ENCODE peak calls at places on chromosome 9, in ten cellular contexts. J is PC-9, E is K562, Z is heart left ventricle, V is GM12865, U is coronary artery, P is AG04450, A is spleen, L is cardiac fibroblast, N is left ventricle myocardium inferior. O is an unnamed sample.

GRCh38 chr9:7909537-7909936 is 110.0 kb upstream of the DMAC1 start:
- DNase-seq in E (no peak), N (no peak), J (no peak), P (no peak), V (no peak), L (no peak), Z (no peak), U (no peak), A (no peak), O (no peak)

GRCh38 chr9:18441245-18441644 is 32.7 kb upstream of the ADAMTSL1 start:
- DNase-seq in V (no peak), P (no peak), E (no peak), L (peak; percentile 39), U (no peak), N (no peak), A (no peak), J (no peak), Z (no peak), O (no peak)

GRCh38 chr9:78121488-78121887 is 89.9 kb upstream of the GNAQ start:
- DNase-seq in N (peak; percentile 45), E (peak; percentile 32), U (no peak), J (peak; percentile 26), Z (peak; percentile 54), V (peak; percentile 43), L (peak; percentile 79), P (peak; percentile 20), A (peak; percentile 82), O (no peak)

GRCh38 chr9:81256368-81256767 is 433.0 kb downstream of the TLE1 start:
- DNase-seq in V (no peak), L (no peak), A (no peak), U (no peak), J (no peak), E (no peak), P (no peak), Z (no peak), N (no peak), O (no peak)

GRCh38 chr9:129131300-129132145 is 20.3 kb downstream of the PTPA start:
- DNase-seq in J (no peak), P (no peak), E (peak; percentile 84), N (peak; percentile 77), A (peak; percentile 95), U (peak; percentile 79), L (peak; percentile 73), V (peak; percentile 81), Z (peak; percentile 82), O (no peak)

GRCh38 chr9:132802121-132802795 is 75.8 kb downstream of the AK8 start:
- DNase-seq in P (no peak), Z (no peak), N (no peak), A (no peak), J (no peak), U (no peak), L (no peak), V (no peak), E (no peak), O (no peak)

GRCh38 chr9:96646081-96646991 is 8.8 kb downstream of the PRXL2C start:
- DNase-seq in V (no peak), N (no peak), U (no peak), A (no peak), J (no peak), P (no peak), L (peak; percentile 67), E (no peak), Z (no peak), O (peak; percentile 77)

GRCh38 chr9:131590907-131591844 is 45.9 kb downstream of the PRRT1B start:
- DNase-seq in N (peak; percentile 83), Z (peak; percentile 80), V (peak; percentile 80), E (peak; percentile 72), P (peak; percentile 59), J (peak; percentile 46), A (peak; percentile 97), L (peak; percentile 83), U (peak; percentile 85), O (peak; percentile 48)

GRCh38 chr9:37617161-37617560 is 24.8 kb upstream of the TOMM5 start:
- DNase-seq in Z (no peak), P (no peak), N (no peak), L (no peak), J (no peak), E (no peak), U (no peak), V (no peak), A (no peak), O (no peak)

GRCh38 chr9:77926314-77926959 is 105.2 kb downstream of the GNAQ start:
- DNase-seq in E (no peak), V (no peak), L (peak; percentile 84), Z (no peak), P (no peak), J (peak; percentile 76), U (no peak), N (no peak), A (no peak), O (peak; percentile 22)

GRCh38 chr9:116337015-116337414 is 183.4 kb downstream of the PAPPA start:
- DNase-seq in V (no peak), L (peak; percentile 59), Z (no peak), J (no peak), N (no peak), P (peak; percentile 21), E (no peak), A (no peak), U (no peak), O (no peak)

GRCh38 chr9:84371737-84372136 is 31.2 kb upstream of the SLC28A3 start:
- DNase-seq in L (peak; percentile 96), V (no peak), N (no peak), P (peak; percentile 50), A (no peak), J (peak; percentile 72), Z (no peak), U (peak; percentile 77), E (no peak), O (peak; percentile 16)

GRCh38 chr9:28270156-28270555 is 696.9 kb upstream of the C9orf72 start:
- DNase-seq in U (no peak), P (no peak), Z (no peak), J (no peak), E (no peak), L (no peak), N (no peak), V (no peak), A (no peak), O (no peak)

GRCh38 chr9:7907636-7908195 is 108.1 kb upstream of the DMAC1 start:
- DNase-seq in A (no peak), E (no peak), U (no peak), J (no peak), N (no peak), Z (no peak), P (no peak), V (no peak), L (no peak), O (no peak)

GRCh38 chr9:71446081-71446480 is 322.2 kb downstream of the CEMIP2 start:
- DNase-seq in L (no peak), A (no peak), U (no peak), J (no peak), N (no peak), E (no peak), P (no peak), Z (no peak), V (no peak), O (no peak)

GRCh38 chr9:114489928-114490327 is 15.3 kb downstream of the WHRN start:
- DNase-seq in V (no peak), J (no peak), N (no peak), U (no peak), L (no peak), A (no peak), E (no peak), Z (no peak), P (no peak), O (no peak)

DNA sequence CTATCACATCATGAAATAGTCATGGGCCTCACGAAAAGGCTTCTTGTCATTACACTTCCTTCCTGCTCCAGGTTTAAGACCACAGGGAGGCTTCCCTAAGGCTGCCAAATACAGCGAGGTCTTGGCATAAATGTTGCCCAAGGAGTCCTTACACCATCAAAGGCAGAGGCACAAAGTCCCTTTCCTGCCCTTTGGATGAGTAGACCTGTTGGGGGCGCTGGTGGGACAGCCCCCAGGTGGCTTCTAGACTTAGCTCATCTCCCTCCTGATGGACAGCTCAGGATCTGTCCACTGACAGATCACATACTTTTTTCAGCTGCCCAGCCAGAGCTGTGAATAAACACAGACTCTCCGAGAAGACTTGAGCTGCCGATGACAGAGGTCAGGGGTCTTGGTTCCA is 15.5 kb upstream of the MEGF9 start:
- DNase-seq in A (no peak), V (peak; percentile 37), L (no peak), Z (no peak), E (peak; percentile 46), J (peak; percentile 52), P (no peak), N (no peak), U (no peak), O (no peak)
- TF ChIP-seq CTCF in A (no peak), V (peak; percentile 26), L (peak; percentile 16), Z (no peak), E (peak; percentile 72), J (peak; percentile 29), P (peak; percentile 32), N (no peak), U (no peak), O (peak; percentile 20)

DNA sequence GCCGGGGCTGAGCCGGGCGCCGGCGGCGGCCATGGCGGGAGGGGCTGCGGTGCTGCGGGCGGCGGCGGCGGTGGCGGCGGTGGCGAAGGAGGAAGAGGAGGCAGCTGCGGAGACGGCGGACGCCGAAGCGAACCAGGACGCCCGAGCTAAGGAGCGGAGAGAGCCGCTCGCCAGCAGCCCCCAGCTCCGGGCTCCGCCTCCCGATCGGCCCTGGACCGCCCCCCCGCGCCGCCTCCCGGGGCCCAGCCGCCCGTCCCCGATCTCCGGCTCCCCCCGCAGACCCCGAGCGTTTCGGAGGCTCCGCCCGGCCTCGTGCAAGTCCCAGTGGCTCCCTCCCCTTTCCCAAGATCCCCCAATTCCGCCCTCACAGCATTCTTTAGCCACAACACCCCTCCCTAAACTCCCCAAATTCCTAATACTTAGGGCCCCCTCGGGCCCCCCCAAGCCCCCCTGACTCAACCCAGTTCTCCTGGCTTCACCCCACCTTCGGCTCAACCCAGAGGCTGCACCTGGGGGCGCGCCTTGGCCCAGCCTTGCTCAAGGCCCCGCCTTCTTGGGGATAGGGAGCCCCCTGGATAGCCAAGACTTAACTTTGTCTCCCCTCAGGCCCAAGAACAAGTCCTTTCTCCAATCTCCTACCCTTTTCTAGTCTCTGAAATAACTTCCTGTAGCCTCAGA is at the start of gene ASTN2:
- DNase-seq in Z (no peak), P (no peak), J (no peak), N (no peak), L (no peak), E (no peak), U (no peak), V (no peak), A (no peak), O (no peak)
- H3K4me3 ChIP-seq in Z (peak within 1 kb of the TSS; percentile 56), P (peak within 1 kb of the TSS; percentile 29), J (no peak within 1 kb of the TSS), N (peak within 1 kb of the TSS; percentile 62), L (peak within 1 kb of the TSS; percentile 26), E (no peak within 1 kb of the TSS), U (peak within 1 kb of the TSS; percentile 71), V (no peak within 1 kb of the TSS), A (peak within 1 kb of the TSS; percentile 15), O (peak within 1 kb of the TSS; percentile 11)

GRCh38 chr9:125203259-125203658 is 2.9 kb downstream of the RABEPK start:
- DNase-seq in N (no peak), J (no peak), U (no peak), A (no peak), P (no peak), L (no peak), V (no peak), E (no peak), Z (no peak), O (no peak)
- TF ChIP-seq CTCF in N (no peak), J (no peak), U (no peak), A (no peak), P (peak; percentile 38), L (no peak), V (no peak), E (no peak), Z (no peak), O (no peak)

GRCh38 chr9:12191630-12192029 is 501.6 kb upstream of the TYRP1 start:
- DNase-seq in P (no peak), Z (no peak), V (no peak), L (no peak), N (no peak), E (no peak), J (no peak), U (no peak), A (no peak), O (no peak)

GRCh38 chr9:12195456-12195855 is 497.7 kb upstream of the TYRP1 start:
- DNase-seq in Z (no peak), A (no peak), J (no peak), E (no peak), V (no peak), N (no peak), L (no peak), U (no peak), P (no peak), O (no peak)
- H3K4me3 ChIP-seq in Z (no peak overlapping the region), A (no peak overlapping the region), J (no peak overlapping the region), E (no peak overlapping the region), V (no peak overlapping the region), N (no peak overlapping the region), L (no peak overlapping the region), U (no peak overlapping the region), P (no peak overlapping the region), O (no peak overlapping the region)

O was measured in HFF-Myc.